ENCODE peak calls at places on chromosomes 16 and 17, in four cellular contexts. B is stomach, Q is lung, J is ovary. L is an unnamed sample.

GRCh38 chr17:13462161-13462560 is 139.6 kb downstream of the HS3ST3A1 start:
- DNase-seq in Q (no peak), B (no peak), J (no peak), L (no peak)

GRCh38 chr16:46947900-46948547 is 25.4 kb downstream of the DNAJA2 start:
- DNase-seq in Q (no peak), B (peak), J (no peak), L (no peak)

GRCh38 chr16:4936181-4936990 is 562 bp downstream of the PPL start:
- DNase-seq in Q (peak), B (peak), J (peak), L (no peak)

GRCh38 chr17:45225051-45225700 is 3.5 kb downstream of the FMNL1 start:
- DNase-seq in Q (no peak), J (no peak), B (no peak), L (no peak)

GRCh38 chr16:88504489-88505404 is 51.7 kb downstream of the ZFPM1 start:
- DNase-seq in Q (no peak), B (peak), J (no peak), L (no peak)

GRCh38 chr16:78348886-78349285 is 249.4 kb downstream of the WWOX start:
- DNase-seq in B (no peak), J (no peak), Q (no peak), L (no peak)

GRCh38 chr17:50274142-50274944 is at the start of gene TMEM92:
- DNase-seq in J (peak), B (peak), Q (peak), L (peak)

GRCh38 chr17:44867841-44868240 is 20.2 kb downstream of the HIGD1B start:
- DNase-seq in J (no peak), B (no peak), Q (no peak), L (no peak)

GRCh38 chr17:81539571-81539900 is 11.4 kb downstream of the FSCN2 start:
- DNase-seq in B (no peak), J (no peak), Q (no peak), L (no peak)

GRCh38 chr17:17313350-17313991 is 10.3 kb downstream of the NT5M start:
- DNase-seq in Q (peak), J (no peak), B (peak), L (peak)

GRCh38 chr17:30344283-30345088 is 10.6 kb upstream of the TMIGD1 start:
- DNase-seq in J (peak), Q (peak), B (peak), L (peak)

GRCh38 chr17:67030641-67031040 is 13.7 kb upstream of the CACNG1 start:
- DNase-seq in B (no peak), Q (no peak), J (no peak), L (no peak)

GRCh38 chr16:65429504-65430149 is 307.8 kb upstream of the CDH11 start:
- DNase-seq in B (no peak), Q (no peak), J (no peak), L (no peak)

GRCh38 chr16:588639-588888 is 1.3 kb upstream of the RAB40C start:
- DNase-seq in J (peak), Q (no peak), B (peak), L (peak)

GRCh38 chr16:79954920-79955705 is 354.6 kb upstream of the MAF start:
- DNase-seq in J (no peak), Q (no peak), B (no peak), L (no peak)

GRCh38 chr16:17940584-17940983 is 396.0 kb downstream of the NPIPA8 start:
- DNase-seq in Q (no peak), J (no peak), B (no peak), L (no peak)

GRCh38 chr17:11742891-11743290 is 144.6 kb downstream of the DNAH9 start:
- DNase-seq in Q (no peak), J (no peak), B (no peak), L (peak)
- TF ChIP-seq CTCF in Q (no peak), J (no peak), B (no peak), L (no peak)

DNA sequence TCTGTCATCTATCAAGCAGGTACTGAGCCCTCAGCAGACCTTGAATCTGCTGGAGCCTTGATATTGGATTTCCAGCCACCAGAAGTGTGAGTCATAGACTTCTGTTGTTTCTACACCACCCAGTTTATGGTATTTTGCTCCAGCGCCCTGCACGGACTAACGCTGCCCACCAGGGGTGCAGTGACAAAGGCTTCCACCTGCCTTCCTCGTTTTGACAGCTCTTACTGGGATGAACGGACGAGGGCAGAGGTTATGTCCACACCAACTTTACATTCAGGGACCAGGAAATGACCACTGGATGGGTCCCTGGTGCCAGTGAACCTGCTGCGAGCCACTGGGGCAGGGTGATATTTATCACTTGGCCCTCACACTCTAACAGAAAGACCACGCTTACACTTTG is 66.6 kb upstream of the CBX4 start:
- DNase-seq in J (no peak), Q (no peak), B (no peak), L (no peak)
- TF ChIP-seq CTCF in J (no peak), Q (no peak), B (no peak), L (no peak)

GRCh38 chr17:38703742-38704644 is 1.1 kb upstream of the MLLT6 start:
- DNase-seq in B (peak), Q (peak), J (peak), L (peak)
- TF ChIP-seq CTCF in B (no peak), Q (no peak), J (no peak), L (no peak)

DNA sequence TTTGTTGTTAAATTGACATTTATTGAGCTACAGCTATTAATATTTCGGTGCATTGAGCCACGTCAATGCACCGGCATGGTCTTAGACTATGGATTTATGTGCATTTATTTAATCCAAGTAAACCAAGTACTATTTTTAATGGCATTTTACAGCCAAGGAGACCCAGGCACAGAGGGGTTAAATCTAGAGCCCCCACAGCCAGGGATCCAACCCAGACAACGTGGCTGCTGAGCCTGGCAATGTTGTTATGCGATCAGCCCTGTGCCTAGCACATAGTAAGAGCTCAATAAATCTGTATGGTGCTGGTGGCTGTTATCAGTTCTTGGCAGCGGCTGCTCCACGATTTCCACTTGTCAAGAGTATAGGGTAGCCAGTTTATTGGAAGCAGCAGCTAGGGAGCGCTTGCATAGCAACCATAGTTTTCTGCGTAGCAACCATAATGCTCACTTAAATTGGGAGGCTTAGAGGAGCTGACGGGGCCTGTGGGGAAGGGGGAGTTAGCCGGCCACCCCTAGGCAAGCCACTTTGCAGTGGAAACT is 541 bp upstream of the RBBP6 start:
- DNase-seq in B (peak), Q (no peak), J (no peak), L (no peak)
- TF ChIP-seq CTCF in B (no peak), Q (no peak), J (no peak), L (no peak)

GRCh38 chr17:7825206-7825980 is 8.6 kb upstream of the KDM6B start:
- DNase-seq in Q (no peak), J (no peak), B (no peak), L (no peak)
- TF ChIP-seq CTCF in Q (no peak), J (no peak), B (no peak), L (no peak)

GRCh38 chr17:27558842-27559505 is 72.0 kb upstream of the LGALS9 start:
- DNase-seq in B (no peak), J (no peak), Q (peak), L (no peak)

GRCh38 chr17:27558341-27558740 is 72.6 kb upstream of the LGALS9 start:
- DNase-seq in J (no peak), B (no peak), Q (no peak), L (no peak)

GRCh38 chr17:27560668-27561067 is 70.3 kb upstream of the LGALS9 start:
- DNase-seq in Q (peak), J (no peak), B (peak), L (no peak)

GRCh38 chr17:27559996-27560481 is 70.9 kb upstream of the LGALS9 start:
- DNase-seq in Q (peak), B (peak), J (peak), L (no peak)

GRCh38 chr17:27559506-27559931 is 71.5 kb upstream of the LGALS9 start:
- DNase-seq in J (peak), Q (peak), B (no peak), L (peak)
- TF ChIP-seq CTCF in J (no peak), Q (no peak), B (no peak), L (no peak)

L was measured in testis.